ENCODE peak calls at places on chromosomes 4 and X, in five cellular contexts. U, K, W, H and F are unnamed samples.

GRCh38 chrX:68719904-68720614 is 72.6 kb downstream of the STARD8 start:
- DNase-seq in U (no peak), K (no peak), W (no peak), H (no peak), F (no peak)

GRCh38 chr4:157172011-157172410 is 48.5 kb upstream of the GRIA2 start:
- DNase-seq in U (no peak), K (no peak), W (peak; percentile 10), H (no peak), F (no peak)

GRCh38 chrX:97126020-97126419 is 242.3 kb downstream of the RPA4 start:
- DNase-seq in U (no peak), K (no peak), W (peak; percentile 13), H (no peak), F (no peak)

GRCh38 chrX:131703646-131704045 is 159.8 kb downstream of the OR13H1 start:
- DNase-seq in U (no peak), K (no peak), W (no peak), H (no peak), F (no peak)

GRCh38 chrX:71492086-71493065 is 40.5 kb upstream of the OGT start:
- DNase-seq in U (no peak), K (peak; percentile 52), W (peak; percentile 71), H (no peak), F (peak; percentile 20)

GRCh38 chr4:163748474-163748873 is 254.0 kb downstream of the TMA16 start:
- DNase-seq in U (no peak), K (no peak), W (no peak), H (no peak), F (no peak)

GRCh38 chrX:153457827-153458466 is 12.1 kb upstream of the TREX2 start:
- DNase-seq in U (no peak), K (no peak), W (no peak), H (no peak), F (no peak)

GRCh38 chrX:22652596-22652995 is 347.2 kb upstream of the DDX53 start:
- DNase-seq in U (no peak), K (no peak), W (peak; percentile 64), H (peak; percentile 45), F (no peak)